ENCODE peak calls at places on chromosomes 13 and 19, in five cellular contexts. B is GM23338, D is upper lobe of left lung, A is endothelial cell of umbilical vein, Q is HCT116. T is an unnamed sample.

GRCh38 chr19:16296713-16297112 is 27.9 kb upstream of the KLF2 start:
- DNase-seq in D (no peak), Q (peak), B (no peak), A (no peak), T (no peak)

GRCh38 chr19:48819366-48819816 is 8.6 kb upstream of the BCAT2 start:
- DNase-seq in D (peak), Q (peak), A (peak), B (no peak), T (peak)

GRCh38 chr13:52103386-52103785 is 25.5 kb downstream of the NEK5 start:
- DNase-seq in B (no peak), A (no peak), D (no peak), Q (no peak), T (no peak)

GRCh38 chr13:56019606-56020005 is 1121.1 kb upstream of the PRR20A start:
- DNase-seq in B (no peak), D (no peak), A (no peak), Q (no peak), T (no peak)

GRCh38 chr13:49669735-49670309 is 21.5 kb downstream of the EBPL start:
- DNase-seq in A (peak), B (peak), Q (peak), D (peak), T (no peak)

GRCh38 chr13:82833928-82834327 is 1048.3 kb downstream of the SLITRK1 start:
- DNase-seq in B (no peak), D (no peak), Q (no peak), A (no peak), T (no peak)

GRCh38 chr19:41443813-41444455 is 978 bp downstream of the ERICH4 start:
- DNase-seq in D (no peak), B (no peak), A (no peak), Q (no peak), T (no peak)

GRCh38 chr13:51258612-51259358 is 36.6 kb downstream of the FAM124A start:
- DNase-seq in B (no peak), Q (no peak), D (no peak), A (no peak), T (no peak)

GRCh38 chr13:33227927-33228644 is 57.5 kb downstream of the STARD13 start:
- DNase-seq in Q (no peak), A (no peak), B (no peak), D (no peak), T (no peak)

DNA sequence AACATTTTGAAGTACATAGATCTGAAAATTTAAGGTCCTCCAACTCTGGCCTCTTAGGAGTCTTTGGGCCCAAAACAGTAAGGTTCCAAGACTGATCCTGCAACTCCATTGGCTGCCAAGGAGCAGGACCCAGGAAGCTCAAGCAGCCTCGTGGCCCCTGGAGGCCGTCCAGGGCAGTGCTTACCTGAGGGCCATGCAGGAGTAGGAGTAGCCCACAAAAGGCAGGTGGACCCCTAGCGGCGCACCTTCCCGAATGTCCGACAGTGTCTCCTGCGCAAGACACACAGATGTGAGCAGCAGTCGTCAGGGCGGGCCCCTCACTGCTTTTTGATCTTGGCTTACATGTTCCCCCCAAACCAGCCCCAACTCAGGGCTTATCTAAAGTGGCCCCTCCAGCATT is 5.7 kb upstream of the SIX5 start:
- DNase-seq in B (peak), Q (no peak), A (no peak), D (no peak), T (no peak)
- TF ChIP-seq POLR2AphosphoS5 in B (no peak), Q (no peak), A (no peak), D (no peak), T (no peak)

GRCh38 chr19:45271709-45272108 is 20.6 kb downstream of the MARK4 start:
- DNase-seq in A (no peak), B (no peak), D (no peak), Q (no peak), T (no peak)
- H3K4me3 ChIP-seq in A (no peak), B (no peak), D (no peak), Q (no peak), T (no peak)

GRCh38 chr19:6777434-6777833 is 4.9 kb downstream of the VAV1 start:
- DNase-seq in A (no peak), D (no peak), Q (no peak), B (no peak), T (no peak)

GRCh38 chr19:6773323-6773931 is 919 bp downstream of the VAV1 start:
- DNase-seq in D (peak), B (peak), Q (no peak), A (no peak), T (no peak)

GRCh38 chr19:6776999-6777398 is 4.5 kb downstream of the VAV1 start:
- DNase-seq in B (no peak), D (no peak), Q (no peak), A (no peak), T (no peak)

GRCh38 chr19:6772866-6773322 is 386 bp downstream of the VAV1 start:
- DNase-seq in D (no peak), B (no peak), A (no peak), Q (no peak), T (no peak)

DNA sequence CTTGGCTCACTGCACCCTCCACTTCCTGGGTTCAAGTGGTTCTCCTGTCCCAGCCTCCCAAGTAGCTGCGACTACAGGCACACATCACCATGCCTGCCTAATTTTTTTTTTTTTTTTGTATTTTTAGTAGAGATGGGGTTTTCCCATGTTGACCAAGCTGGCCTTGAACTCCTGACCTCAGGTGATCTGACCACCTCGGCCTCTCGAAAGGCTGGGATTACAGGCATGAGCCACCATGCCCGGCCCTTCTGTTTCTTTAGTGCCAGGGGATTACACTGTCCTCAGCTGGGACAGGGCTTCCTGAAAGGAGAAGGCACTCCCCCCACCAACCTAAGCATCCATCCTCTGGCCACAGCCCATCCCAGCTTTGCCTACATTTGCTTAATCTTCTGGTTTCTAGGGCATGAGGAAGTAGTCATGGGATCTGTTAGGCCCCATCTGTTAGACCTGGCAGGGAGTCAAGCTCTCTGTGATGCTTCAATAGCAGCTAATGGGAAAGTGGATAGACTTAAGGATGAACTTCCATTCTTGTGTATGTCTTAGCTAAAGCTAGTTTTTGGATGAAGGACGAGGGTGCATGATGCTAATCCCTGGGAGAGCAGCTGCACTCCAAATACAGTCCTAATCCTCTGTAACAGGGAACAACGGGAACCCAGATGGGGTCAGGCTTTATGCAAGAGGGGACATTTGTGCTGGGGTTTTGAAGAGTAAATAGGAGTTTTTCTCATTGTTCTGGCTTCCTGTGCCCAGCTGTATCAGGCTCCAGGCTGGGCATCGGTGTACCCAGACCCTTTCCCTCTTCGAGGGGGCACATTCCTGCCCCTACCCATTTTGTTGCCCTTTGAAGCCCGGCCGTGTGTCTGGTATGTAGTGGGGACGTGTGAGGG is 2.6 kb downstream of the VAV1 start:
- DNase-seq in Q (no peak), D (no peak), A (no peak), B (no peak), T (no peak)
- TF ChIP-seq POLR2AphosphoS5 in Q (no peak), D (no peak), A (no peak), B (no peak), T (no peak)

GRCh38 chr13:23966691-23967615 is 69.7 kb upstream of the C1QTNF9B start:
- DNase-seq in A (no peak), B (no peak), D (no peak), Q (no peak), T (peak)
- H3K4me3 ChIP-seq in A (no peak), B (no peak), D (no peak), Q (no peak), T (no peak)

DNA sequence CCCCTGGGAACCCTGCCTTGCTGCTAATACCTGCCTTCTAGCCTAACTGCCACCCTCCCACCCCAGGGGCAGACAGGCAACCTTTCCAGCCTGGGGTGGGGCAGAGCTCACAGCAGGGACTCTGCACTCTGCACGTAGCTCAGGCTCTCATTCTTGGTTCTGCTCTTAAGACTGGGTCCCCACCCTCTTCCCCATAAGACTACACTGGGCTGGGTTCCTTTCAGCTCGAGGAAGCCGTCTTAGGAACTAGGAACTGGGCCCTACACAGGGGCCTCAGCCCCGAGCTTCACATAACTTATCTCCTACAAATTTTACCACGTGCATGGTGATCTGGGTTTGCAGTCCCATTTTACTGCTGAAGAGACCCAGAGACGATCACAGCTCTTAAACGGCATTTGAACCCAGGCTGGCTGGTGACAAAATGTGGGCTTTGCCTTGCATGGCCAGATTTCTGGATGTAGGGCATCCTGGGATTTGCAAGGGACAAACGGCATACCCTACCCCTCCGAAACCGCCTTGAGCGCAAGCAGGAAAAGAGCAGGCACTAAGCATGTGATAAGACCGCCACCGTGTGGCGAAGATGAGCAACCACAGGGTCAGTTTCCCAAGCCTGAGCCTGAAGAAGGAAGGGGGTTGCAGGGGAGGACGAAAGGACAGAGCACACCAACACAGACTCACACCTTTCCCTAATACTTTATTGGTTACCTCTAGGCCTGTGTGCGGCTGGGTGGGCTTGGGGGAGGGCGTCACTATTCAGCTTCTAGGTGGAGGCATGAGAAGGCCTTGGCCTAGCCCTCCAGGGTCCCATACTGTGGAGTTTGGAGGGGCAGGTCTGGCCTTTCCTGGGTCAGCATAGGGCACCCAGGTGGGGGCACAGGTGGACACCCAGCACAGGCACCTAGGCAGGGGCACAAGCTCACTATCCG is 5.1 kb downstream of the JUNB start:
- DNase-seq in B (peak), A (peak), Q (no peak), D (peak), T (no peak)
- TF ChIP-seq POLR2AphosphoS5 in B (peak), A (no peak), Q (peak), D (peak), T (peak)

GRCh38 chr13:99977912-99978780 is 3.4 kb upstream of the ZIC2 start:
- DNase-seq in B (peak), D (no peak), Q (no peak), A (no peak), T (no peak)

GRCh38 chr13:99978781-99979452 is 2.7 kb upstream of the ZIC2 start:
- DNase-seq in A (no peak), Q (no peak), B (peak), D (no peak), T (no peak)

GRCh38 chr13:99975626-99976025 is 4.1 kb upstream of the ZIC5 start:
- DNase-seq in Q (no peak), B (peak), A (no peak), D (no peak), T (no peak)

GRCh38 chr13:99976502-99977115 is 5.0 kb upstream of the ZIC2 start:
- DNase-seq in D (no peak), A (no peak), B (no peak), Q (no peak), T (no peak)

GRCh38 chr13:99977334-99977911 is 4.2 kb upstream of the ZIC2 start:
- DNase-seq in D (no peak), A (no peak), Q (no peak), B (no peak), T (no peak)
- H3K4me3 ChIP-seq in D (no peak), A (no peak), Q (no peak), B (peak), T (no peak)

GRCh38 chr19:28468701-28469459 is 744.1 kb downstream of the UQCRFS1 start:
- DNase-seq in A (no peak), Q (no peak), B (peak), D (peak), T (no peak)
- TF ChIP-seq POLR2AphosphoS5 in A (no peak), Q (no peak), B (no peak), D (no peak), T (no peak)

GRCh38 chr19:20661150-20661819 is at the start of gene ZNF626:
- DNase-seq in B (peak), Q (no peak), D (peak), A (peak), T (peak)

GRCh38 chr19:20664917-20665781 is 3.8 kb upstream of the ZNF626 start:
- DNase-seq in B (peak), Q (no peak), D (no peak), A (no peak), T (no peak)

GRCh38 chr19:20662421-20663105 is 1.2 kb upstream of the ZNF626 start:
- DNase-seq in D (no peak), A (no peak), B (no peak), Q (no peak), T (no peak)

DNA sequence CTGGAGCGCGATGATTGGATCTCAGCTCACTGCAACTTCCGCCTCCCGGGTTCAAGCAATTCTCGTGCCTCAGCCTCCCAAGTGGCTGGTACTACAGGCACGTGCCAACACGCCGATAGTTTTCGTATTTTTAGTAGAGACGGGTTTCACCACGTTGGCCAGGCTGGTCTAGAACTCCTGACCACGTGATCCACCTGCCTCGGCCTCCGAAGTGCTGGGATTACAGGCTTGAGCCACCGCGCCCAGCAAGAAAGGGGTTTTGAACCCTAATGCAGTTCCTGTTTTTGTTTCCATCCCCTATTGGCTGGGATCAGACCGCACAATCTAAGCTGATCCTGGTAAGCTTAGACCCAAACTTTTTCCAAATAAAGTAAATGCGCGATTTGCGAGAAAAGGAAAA is 898 bp downstream of the ZNF626 start:
- DNase-seq in A (peak), B (peak), Q (no peak), D (no peak), T (no peak)
- H3K4me3 ChIP-seq in A (peak), B (peak), Q (no peak), D (peak), T (peak)

GRCh38 chr19:17673937-17674799 is 14.0 kb downstream of the UNC13A start:
- DNase-seq in Q (no peak), A (no peak), D (no peak), B (no peak), T (no peak)

GRCh38 chr19:17679526-17680234 is 8.5 kb downstream of the UNC13A start:
- DNase-seq in B (peak), Q (no peak), D (no peak), A (no peak), T (no peak)

GRCh38 chr19:17676295-17676694 is 11.9 kb downstream of the UNC13A start:
- DNase-seq in B (no peak), D (no peak), Q (no peak), A (no peak), T (no peak)

GRCh38 chr19:17678836-17679235 is 9.3 kb downstream of the UNC13A start:
- DNase-seq in B (no peak), Q (no peak), A (no peak), D (no peak), T (no peak)

GRCh38 chr19:17677002-17677401 is 11.2 kb downstream of the UNC13A start:
- DNase-seq in A (no peak), Q (peak), D (no peak), B (peak), T (no peak)
- TF ChIP-seq POLR2AphosphoS5 in A (no peak), Q (no peak), D (no peak), B (no peak), T (no peak)

GRCh38 chr13:42548731-42549554 is 25.0 kb upstream of the TNFSF11 start:
- DNase-seq in Q (no peak), B (no peak), D (peak), A (peak), T (peak)
- H3K4me3 ChIP-seq in Q (no peak), B (no peak), D (no peak), A (no peak), T (no peak)